ENCODE peak calls at places on chromosomes 11 and 22, in four cellular contexts. U is A549, M is K562, B is HepG2. T is an unnamed sample.

GRCh38 chr11:19039409-19039808 is 21.1 kb downstream of the MRGPRX2 start:
- DNase-seq in U (no peak), B (no peak), M (no peak), T (no peak)

GRCh38 chr11:10282121-10282520 is 11.9 kb downstream of the SBF2 start:
- DNase-seq in M (no peak), B (peak), U (no peak), T (no peak)

GRCh38 chr22:39177456-39177775 is 24.9 kb upstream of the CBX7 start:
- DNase-seq in B (no peak), U (no peak), M (no peak), T (no peak)

GRCh38 chr11:117197516-117198456 is 1.4 kb upstream of the TAGLN start:
- DNase-seq in U (no peak), B (no peak), M (peak), T (peak)

GRCh38 chr11:112453601-112454577 is 193.2 kb upstream of the PLET1 start:
- DNase-seq in B (peak), U (peak), M (peak), T (peak)

GRCh38 chr11:123233280-123233977 is 38.4 kb upstream of the CLMP start:
- DNase-seq in B (no peak), U (no peak), M (no peak), T (no peak)

GRCh38 chr11:125345706-125346561 is 150.1 kb downstream of the FEZ1 start:
- DNase-seq in B (peak), U (peak), M (peak), T (peak)

GRCh38 chr22:45503071-45503815 is 560 bp downstream of the FBLN1 start:
- DNase-seq in B (no peak), U (no peak), M (no peak), T (peak)

GRCh38 chr11:126153999-126154398 is 57.5 kb downstream of the RPUSD4 start:
- DNase-seq in U (no peak), B (no peak), M (no peak), T (no peak)

GRCh38 chr11:75563978-75564552 is 2.0 kb downstream of the SERPINH1 start:
- DNase-seq in B (peak), U (no peak), M (peak), T (peak)

GRCh38 chr22:45826520-45826919 is 150.4 kb downstream of the WNT7B start:
- DNase-seq in M (no peak), U (no peak), B (no peak), T (no peak)

GRCh38 chr11:22690891-22691290 is 24.5 kb downstream of the GAS2 start:
- DNase-seq in B (no peak), U (no peak), M (no peak), T (no peak)

GRCh38 chr22:25753252-25753651 is 11.3 kb downstream of the MYO18B start:
- DNase-seq in B (no peak), M (no peak), U (no peak), T (no peak)

GRCh38 chr11:86292912-86293606 is 9.0 kb upstream of the HIKESHI start:
- DNase-seq in B (no peak), M (no peak), U (no peak), T (no peak)

GRCh38 chr11:116513894-116514293 is 258.9 kb downstream of the BUD13 start:
- DNase-seq in B (peak), U (no peak), M (peak), T (peak)

GRCh38 chr11:76250520-76251222 is 44.4 kb upstream of the WNT11 start:
- DNase-seq in B (no peak), M (no peak), U (no peak), T (no peak)

GRCh38 chr11:8323161-8323935 is 59.7 kb upstream of the LMO1 start:
- DNase-seq in M (no peak), U (no peak), B (no peak), T (no peak)

GRCh38 chr11:111206472-111206871 is 39.1 kb upstream of the POU2AF2 start:
- DNase-seq in B (no peak), M (no peak), U (peak), T (no peak)

GRCh38 chr11:37322333-37323194 is 724.5 kb upstream of the RAG2 start:
- DNase-seq in M (no peak), B (no peak), U (no peak), T (no peak)

GRCh38 chr11:26278354-26278753 is 53.6 kb upstream of the ANO3 start:
- DNase-seq in B (no peak), M (no peak), U (no peak), T (no peak)

GRCh38 chr11:68610452-68611116 is 73.8 kb upstream of the GAL start:
- DNase-seq in M (no peak), B (no peak), U (no peak), T (no peak)

GRCh38 chr22:32847067-32847491 is 45.6 kb downstream of the TIMP3 start:
- DNase-seq in M (no peak), U (no peak), B (no peak), T (no peak)

GRCh38 chr11:94581926-94582325 is 14.8 kb downstream of the PIWIL4 start:
- DNase-seq in U (no peak), M (no peak), B (no peak), T (no peak)

GRCh38 chr22:45246060-45246985 is 5.6 kb upstream of the KIAA0930 start:
- DNase-seq in U (peak), B (peak), M (no peak), T (no peak)

GRCh38 chr22:39240841-39241631 is 3.7 kb downstream of the PDGFB start:
- DNase-seq in M (peak), B (peak), U (peak), T (no peak)

GRCh38 chr22:17152340-17152739 is 6.7 kb downstream of the HDHD5 start:
- DNase-seq in B (no peak), U (no peak), M (no peak), T (no peak)
- TF ChIP-seq NR3C1 in B (no peak), U (no peak), M (no peak), T (no peak)

DNA sequence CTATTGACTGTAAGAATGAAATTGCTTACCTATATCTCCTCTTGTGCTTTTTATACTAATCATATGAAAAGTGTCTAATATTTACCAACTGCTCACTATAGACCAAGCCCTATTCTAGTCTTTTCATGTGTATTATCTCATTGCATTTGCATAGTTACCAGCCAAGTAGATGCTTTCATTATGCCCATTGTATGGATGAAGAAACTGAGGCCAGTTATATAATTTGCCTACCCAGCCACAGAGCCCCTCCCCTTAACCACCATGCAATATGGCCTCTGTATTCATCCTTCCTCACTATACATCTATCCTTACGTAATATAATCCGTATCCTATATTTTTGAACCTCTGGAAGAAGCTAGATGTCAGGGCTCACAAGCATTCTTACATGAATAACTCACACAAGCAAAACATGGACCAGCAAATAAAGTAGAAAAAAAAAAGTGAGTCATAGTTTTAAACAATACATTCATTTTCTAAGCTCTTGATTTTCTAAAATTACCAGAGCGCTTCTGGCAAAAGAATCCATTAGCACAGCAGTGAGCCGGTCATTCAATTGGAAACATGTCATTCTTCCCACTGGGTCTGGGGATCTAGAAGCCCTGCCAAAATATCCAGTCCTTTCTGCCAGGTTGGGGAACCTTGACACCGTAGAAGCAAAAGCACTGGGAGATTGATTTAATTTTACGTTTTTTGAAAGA is 80.1 kb downstream of the C11orf91 start:
- DNase-seq in B (no peak), U (no peak), M (no peak), T (no peak)
- TF ChIP-seq NR3C1 in B (no peak), U (no peak), M (no peak), T (no peak)

DNA sequence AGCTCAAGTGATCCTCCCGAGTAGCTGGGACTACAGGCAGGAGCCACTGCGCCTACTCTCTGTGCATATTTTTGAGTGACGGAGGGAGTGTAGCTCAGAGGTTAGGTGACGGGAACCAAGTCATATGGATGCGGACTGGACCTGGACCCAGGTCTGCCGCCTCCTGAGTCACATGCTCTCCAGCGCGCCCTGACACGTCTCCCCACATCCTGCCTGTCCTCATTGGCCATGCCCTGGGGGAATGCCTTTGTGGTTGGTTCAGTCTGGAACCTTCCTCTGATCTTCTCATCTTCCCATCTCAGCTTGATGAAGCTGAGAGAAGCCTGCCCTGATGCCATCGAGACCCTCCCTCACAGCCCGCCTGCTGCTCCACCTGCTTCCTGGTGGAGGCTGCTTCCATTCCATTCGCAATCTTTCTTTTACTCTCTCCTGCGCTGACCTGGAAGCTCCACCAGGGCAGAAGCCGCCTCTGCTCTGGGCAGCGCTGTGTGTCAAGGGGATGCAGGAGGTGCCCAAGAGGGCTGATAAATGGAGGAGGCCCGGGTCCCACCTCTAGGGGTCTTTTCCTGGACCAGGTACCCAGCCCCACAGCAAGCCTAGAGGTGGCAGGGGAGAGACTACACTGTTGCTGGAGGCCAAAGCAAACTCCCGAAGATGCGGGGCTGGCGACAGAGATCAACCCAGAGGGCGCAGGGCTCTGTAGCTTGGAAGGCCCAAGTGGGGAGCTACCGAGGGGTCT is 13.9 kb upstream of the BAIAP2L2 start:
- DNase-seq in B (no peak), U (no peak), M (no peak), T (no peak)
- TF ChIP-seq NR3C1 in B (no peak), U (no peak), M (no peak), T (no peak)

DNA sequence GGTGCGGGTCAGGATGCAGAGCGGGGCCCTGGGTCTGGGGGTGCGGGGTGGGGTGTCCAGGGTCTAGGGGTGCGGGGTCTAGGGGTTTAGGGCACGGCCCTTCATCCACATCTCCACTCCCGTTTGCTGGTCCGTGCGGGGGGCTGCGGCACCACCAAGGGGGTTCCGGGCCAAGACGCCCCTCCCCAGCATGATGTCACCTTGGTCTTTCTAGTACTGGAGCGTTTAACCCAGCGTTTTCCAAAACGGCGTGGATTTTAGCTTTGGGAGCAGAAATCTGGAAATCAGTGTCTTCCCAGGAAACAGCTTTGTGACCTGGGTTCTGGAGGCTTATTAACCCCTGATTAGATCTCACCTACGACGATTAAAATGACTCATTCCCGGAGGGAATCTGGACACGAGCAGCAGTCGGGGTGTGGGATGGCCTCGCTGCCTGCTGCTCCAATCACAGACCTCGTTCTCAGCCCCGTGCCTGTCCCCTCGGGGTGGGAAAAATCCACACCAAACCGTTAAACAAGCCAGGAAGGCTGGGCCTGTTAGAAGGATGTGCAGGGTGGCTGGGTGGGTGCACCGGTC is 759 bp downstream of the AP2A2 start:
- DNase-seq in B (no peak), M (peak), U (peak), T (no peak)
- TF ChIP-seq NR3C1 in B (no peak), M (no peak), U (no peak), T (no peak)